ENCODE peak calls at places on chromosome 17, in nine cellular contexts. X, B, S, V, N, A, J, I and Y are unnamed samples.

GRCh38 chr17:41464682-41465081 is 2.5 kb downstream of the KRT32 start:
- DNase-seq in I (peak; percentile 96), S (no peak), B (peak; percentile 83), J (peak; percentile 90), A (peak; percentile 74), N (no peak), V (no peak), X (no peak), Y (peak; percentile 47)

GRCh38 chr17:75822119-75822799 is 21.9 kb downstream of the UNC13D start:
- DNase-seq in I (no peak), A (peak; percentile 56), X (no peak), B (no peak), V (no peak), S (peak; percentile 20), N (no peak), J (no peak), Y (no peak)

GRCh38 chr17:59851431-59852375 is 41.0 kb downstream of the TUBD1 start:
- DNase-seq in S (no peak), I (peak; percentile 88), V (no peak), N (no peak), B (no peak), X (no peak), A (no peak), J (no peak), Y (no peak)

GRCh38 chr17:29205047-29205446 is 24.8 kb upstream of the MYO18A start:
- DNase-seq in A (no peak), I (no peak), N (no peak), S (no peak), J (no peak), V (no peak), B (peak; percentile 11), X (no peak), Y (no peak)

GRCh38 chr17:57104461-57105175 is 19.6 kb downstream of the AKAP1 start:
- DNase-seq in J (no peak), S (no peak), I (peak; percentile 48), B (no peak), A (no peak), V (no peak), N (no peak), X (no peak), Y (no peak)

GRCh38 chr17:50843150-50843905 is 7.9 kb downstream of the WFIKKN2 start:
- DNase-seq in V (no peak), S (no peak), I (no peak), B (no peak), A (no peak), X (no peak), N (no peak), J (no peak), Y (peak; percentile 52)

GRCh38 chr17:2023692-2024571 is 1.2 kb downstream of the RTN4RL1 start:
- DNase-seq in A (peak; percentile 16), X (no peak), N (peak; percentile 79), S (peak; percentile 24), V (peak; percentile 98), J (no peak), I (peak; percentile 33), B (peak; percentile 61), Y (peak; percentile 82)

GRCh38 chr17:28707339-28707720 is 4.4 kb downstream of the PROCA1 start:
- DNase-seq in A (no peak), V (no peak), N (no peak), S (no peak), J (no peak), B (no peak), X (no peak), I (no peak), Y (no peak)

GRCh38 chr17:66425751-66426396 is 123.5 kb downstream of the PRKCA start:
- DNase-seq in V (no peak), N (no peak), S (no peak), B (no peak), A (no peak), I (no peak), X (no peak), J (no peak), Y (no peak)

GRCh38 chr17:72421128-72422092 is 300.6 kb downstream of the SOX9 start:
- DNase-seq in I (peak; percentile 99), J (peak; percentile 82), B (no peak), X (no peak), S (peak; percentile 35), N (no peak), A (peak; percentile 90), V (no peak), Y (peak; percentile 99)

GRCh38 chr17:63697341-63698286 is 2.3 kb downstream of the LIMD2 start:
- DNase-seq in S (peak; percentile 79), I (no peak), J (no peak), B (peak; percentile 34), A (peak; percentile 64), V (peak; percentile 88), X (peak; percentile 34), N (no peak), Y (peak; percentile 79)

GRCh38 chr17:78664476-78665384 is 87.5 kb upstream of the DNAH17 start:
- DNase-seq in X (no peak), A (no peak), S (no peak), I (no peak), J (no peak), N (no peak), V (no peak), B (peak; percentile 32), Y (no peak)

GRCh38 chr17:68318103-68318991 is 27.1 kb downstream of the ARSG start:
- DNase-seq in A (peak; percentile 54), I (peak; percentile 72), N (no peak), J (peak; percentile 46), S (no peak), B (no peak), X (no peak), V (no peak), Y (peak; percentile 92)

GRCh38 chr17:46722662-46723285 is 95.7 kb downstream of the WNT3 start:
- DNase-seq in X (no peak), B (no peak), I (peak; percentile 85), A (no peak), N (no peak), V (no peak), J (no peak), S (no peak), Y (no peak)

GRCh38 chr17:8904201-8904600 is 36.7 kb upstream of the PIK3R6 start:
- DNase-seq in A (no peak), S (no peak), N (no peak), J (no peak), V (no peak), B (no peak), I (no peak), X (no peak), Y (no peak)

GRCh38 chr17:16439867-16440351 is 24.5 kb downstream of the TRPV2 start:
- DNase-seq in S (no peak), J (no peak), B (no peak), N (no peak), X (no peak), V (no peak), I (no peak), A (no peak), Y (no peak)

GRCh38 chr17:47120521-47121095 is 68.5 kb downstream of the CDC27 start:
- DNase-seq in X (no peak), A (no peak), S (no peak), I (peak; percentile 64), N (no peak), J (no peak), V (no peak), B (no peak), Y (no peak)